ENCODE peak calls at places on chromosomes 4 and X, in six cellular contexts. E is mesothelial cell of epicardium, K is progenitor cell of endocrine pancreas, A is tibial nerve, U is lower leg skin, Y is fibroblast of the aortic adventitia. C is an unnamed sample.

GRCh38 chrX:71679575-71680207 is 12.3 kb downstream of the LOC101059915 start:
- DNase-seq in E (no peak), U (peak; percentile 75), K (peak; percentile 4), Y (no peak), A (no peak), C (peak; percentile 3)

GRCh38 chr4:5572751-5573150 is 135.6 kb downstream of the EVC2 start:
- DNase-seq in K (no peak), U (no peak), A (no peak), Y (no peak), E (no peak), C (no peak)

GRCh38 chr4:86720508-86721068 is 126.5 kb downstream of the PTPN13 start:
- DNase-seq in Y (peak; percentile 37), E (no peak), U (no peak), K (no peak), A (no peak), C (no peak)

GRCh38 chr4:128715616-128716015 is 93.9 kb upstream of the JADE1 start:
- DNase-seq in E (no peak), U (no peak), Y (peak; percentile 75), K (no peak), A (no peak), C (no peak)

GRCh38 chrX:9683350-9683749 is 82.3 kb downstream of the GPR143 start:
- DNase-seq in K (no peak), E (no peak), U (no peak), Y (no peak), A (no peak), C (no peak)

GRCh38 chr4:89752932-89753598 is 83.9 kb downstream of the SNCA start:
- DNase-seq in E (no peak), A (no peak), U (peak; percentile 86), Y (peak; percentile 81), K (no peak), C (no peak)

GRCh38 chr4:7727727-7728126 is 211.9 kb downstream of the AFAP1 start:
- DNase-seq in K (no peak), U (no peak), A (no peak), E (no peak), Y (peak; percentile 27), C (no peak)

GRCh38 chr4:6892190-6892908 is 17.3 kb upstream of the TBC1D14 start:
- DNase-seq in K (no peak), Y (peak; percentile 57), A (peak; percentile 23), E (no peak), U (peak; percentile 89), C (peak; percentile 79)

GRCh38 chr4:112082954-112083586 is 62.2 kb upstream of the FAM241A start:
- DNase-seq in U (no peak), K (no peak), Y (peak; percentile 83), E (no peak), A (no peak), C (no peak)

GRCh38 chr4:5774416-5775056 is 63.5 kb downstream of the EVC start:
- DNase-seq in E (no peak), U (peak; percentile 67), Y (no peak), K (no peak), A (no peak), C (no peak)

GRCh38 chrX:3651272-3651671 is 62.2 kb downstream of the PRKX start:
- DNase-seq in E (no peak), Y (peak; percentile 63), A (no peak), U (no peak), K (no peak), C (no peak)

GRCh38 chr4:124121511-124121934 is 591.0 kb downstream of the ANKRD50 start:
- DNase-seq in U (no peak), E (no peak), K (no peak), Y (peak; percentile 98), A (no peak), C (no peak)

GRCh38 chrX:2691543-2692220 is 587 bp downstream of the CD99 start:
- DNase-seq in E (no peak), U (peak; percentile 90), Y (peak; percentile 62), K (no peak), A (peak; percentile 41), C (peak; percentile 68)

GRCh38 chrX:13261348-13261747 is 58.5 kb downstream of the ATXN3L start:
- DNase-seq in Y (no peak), K (no peak), E (no peak), A (no peak), U (no peak), C (no peak)

GRCh38 chr4:30619679-30620078 is 100.5 kb upstream of the PCDH7 start:
- DNase-seq in U (no peak), E (no peak), Y (peak; percentile 30), K (no peak), A (no peak), C (no peak)

GRCh38 chr4:6516762-6517161 is 44.3 kb upstream of the PPP2R2C start:
- DNase-seq in K (no peak), Y (no peak), A (no peak), E (no peak), U (no peak), C (no peak)

GRCh38 chr4:136751530-136751929 is 780.8 kb downstream of the PCDH18 start:
- DNase-seq in A (no peak), U (no peak), K (no peak), Y (no peak), E (no peak), C (no peak)

GRCh38 chr4:110815950-110816349 is 193.1 kb upstream of the PITX2 start:
- DNase-seq in K (no peak), Y (no peak), U (no peak), E (no peak), A (no peak), C (no peak)

GRCh38 chrX:38220936-38221386 is 290 bp upstream of the SRPX start:
- DNase-seq in E (no peak), U (no peak), Y (peak; percentile 56), A (no peak), K (no peak), C (peak; percentile 48)

GRCh38 chrX:50536955-50537354 is 66.3 kb upstream of the DGKK start:
- DNase-seq in K (no peak), U (no peak), Y (no peak), E (no peak), A (no peak), C (no peak)

GRCh38 chrX:119686087-119686639 is 6.8 kb downstream of the SEPTIN6 start:
- DNase-seq in Y (peak; percentile 65), U (no peak), A (no peak), E (no peak), K (no peak), C (no peak)

GRCh38 chr4:137960371-137961050 is 281.6 kb downstream of the SLC7A11 start:
- DNase-seq in U (no peak), E (no peak), K (no peak), Y (peak; percentile 91), A (no peak), C (no peak)

GRCh38 chrX:51860679-51861078 is 32.7 kb upstream of the MAGED1 start:
- DNase-seq in A (no peak), E (no peak), Y (peak; percentile 36), K (no peak), U (no peak), C (no peak)

DNA sequence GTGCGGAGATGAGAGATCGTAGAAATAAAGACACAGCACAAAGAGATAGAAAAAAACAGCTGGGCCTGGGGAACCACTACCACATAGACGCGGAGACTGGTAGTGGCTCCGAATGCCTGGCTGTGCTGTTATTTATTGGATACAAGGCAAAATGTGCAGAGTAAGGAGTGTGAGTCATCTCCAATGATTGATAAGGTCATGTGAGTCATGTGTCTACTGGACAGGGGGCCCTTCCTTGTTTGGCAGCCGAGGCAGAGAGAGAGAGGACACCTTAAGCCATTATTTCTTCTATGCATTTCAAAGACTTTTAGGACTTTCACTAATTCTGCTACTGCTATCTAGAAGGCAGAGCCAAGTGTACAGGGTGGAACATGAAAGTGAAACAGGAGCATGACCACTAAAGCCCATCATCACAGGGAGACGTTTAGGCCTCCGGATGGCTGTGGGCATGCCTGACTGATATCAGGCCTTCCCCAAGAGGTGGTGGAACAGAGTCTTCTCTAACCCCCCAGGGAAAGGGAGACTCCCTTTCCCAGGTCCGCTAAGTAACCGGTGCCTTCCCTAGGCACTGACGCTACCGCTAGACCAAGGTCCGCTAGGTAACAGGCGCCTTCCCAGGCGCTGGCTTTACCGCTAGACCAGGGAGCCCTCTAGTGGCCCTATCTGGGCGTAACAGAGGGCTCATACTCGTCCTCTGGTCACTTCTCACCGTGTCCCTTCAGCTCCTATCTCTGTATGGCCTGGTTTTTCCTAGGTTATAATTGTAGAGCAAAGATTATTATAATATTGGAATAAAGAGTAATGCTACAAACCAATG is 921.5 kb upstream of the PCDH10 start:
- DNase-seq in U (no peak), K (peak; percentile 53), E (peak; percentile 32), Y (peak; percentile 33), A (no peak), C (peak; percentile 15)
- TF ChIP-seq CTCF in U (no peak), K (peak; percentile 79), E (peak; percentile 34), Y (peak; percentile 51), A (no peak), C (no peak)

DNA sequence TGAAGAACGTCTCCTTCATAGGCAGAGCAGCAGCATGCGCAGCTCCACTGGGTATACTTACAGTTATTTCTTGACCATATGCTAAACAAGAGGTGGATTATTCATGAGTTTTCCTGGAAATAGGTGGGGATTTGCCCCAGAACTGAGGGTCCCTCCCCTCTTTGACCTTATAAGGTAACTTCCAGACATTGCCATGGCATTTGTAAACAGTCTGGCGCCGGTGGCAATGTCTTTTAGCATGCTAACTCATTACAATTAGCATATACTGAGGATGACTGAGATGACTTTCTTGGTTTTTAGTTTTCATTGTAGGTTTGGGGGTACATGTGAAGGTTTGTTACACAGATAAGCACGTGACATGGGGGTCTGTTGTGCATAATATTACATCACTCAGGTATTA is 97.3 kb downstream of the MTNR1A start:
- DNase-seq in A (no peak), Y (no peak), E (no peak), U (no peak), K (no peak), C (no peak)
- TF ChIP-seq CTCF in A (no peak), Y (no peak), E (no peak), U (no peak), K (no peak), C (no peak)

DNA sequence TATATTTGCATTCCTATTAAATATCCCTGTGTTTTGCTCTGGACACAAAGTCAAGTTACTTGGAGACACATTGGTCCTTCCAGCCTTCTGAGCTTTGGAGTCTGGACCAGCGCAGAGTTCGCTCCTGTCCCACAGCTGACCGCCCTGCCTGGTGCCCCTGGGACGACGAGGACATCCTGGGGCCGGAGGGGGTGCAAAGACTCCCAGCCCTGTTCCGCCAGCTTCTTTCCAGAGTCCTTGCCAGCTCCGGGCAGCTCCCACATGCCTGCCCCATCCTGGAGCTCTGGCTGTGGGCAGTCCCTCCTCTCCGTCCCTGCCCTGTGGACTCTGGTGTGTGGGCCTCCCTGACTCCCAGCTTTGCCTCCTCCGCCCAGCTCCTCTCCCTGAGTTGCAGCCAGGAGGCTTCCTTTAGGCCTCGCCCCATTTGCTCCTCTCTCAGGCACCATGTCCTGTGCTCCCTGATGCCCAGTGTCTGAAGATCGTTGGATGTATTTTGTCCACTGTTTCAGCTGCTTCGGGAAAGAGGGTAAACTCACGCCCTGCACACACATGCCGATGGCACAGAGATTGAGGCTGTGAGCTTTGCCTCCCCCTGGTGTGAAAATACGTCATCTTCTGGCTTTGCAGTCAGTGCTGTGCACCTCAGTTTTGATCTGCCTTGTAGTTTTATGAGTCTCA is 4.9 kb upstream of the PCGF3 start:
- DNase-seq in A (no peak), Y (no peak), K (no peak), E (no peak), U (no peak), C (no peak)
- TF ChIP-seq CTCF in A (no peak), Y (no peak), K (peak; percentile 20), E (no peak), U (no peak), C (no peak)

DNA sequence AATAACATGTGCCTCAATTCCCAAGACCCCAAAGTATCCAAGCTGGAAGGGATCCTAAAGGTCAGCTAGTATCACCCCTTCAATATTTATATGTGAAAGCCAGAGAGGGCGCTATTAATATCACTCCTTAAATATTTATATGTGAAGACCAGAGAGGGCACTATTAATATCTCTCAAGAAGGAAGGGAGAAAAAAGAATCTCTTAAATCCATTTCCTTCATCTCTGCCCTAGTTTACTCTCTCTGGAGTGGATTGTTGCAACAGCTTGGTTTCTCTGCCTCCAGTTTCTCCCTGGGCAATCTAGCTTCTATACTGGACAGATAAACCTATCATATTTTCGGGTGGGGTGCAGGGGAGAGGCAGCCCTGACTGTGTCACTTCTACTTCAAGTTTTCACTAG is 31.6 kb upstream of the MSN start:
- DNase-seq in A (no peak), K (no peak), Y (no peak), E (no peak), U (no peak), C (no peak)
- TF ChIP-seq CTCF in A (no peak), K (no peak), Y (no peak), E (no peak), U (no peak), C (no peak)